ENCODE peak calls at places on chromosome 4, in four cellular contexts. F is GM12878, M is SK-N-SH, B is HepG2. Q is an unnamed sample.

GRCh38 chr4:103092245-103092644 is 7.4 kb downstream of the BDH2 start:
- DNase-seq in F (no peak), M (no peak), B (no peak), Q (no peak)

GRCh38 chr4:17142232-17142711 is 243.8 kb upstream of the LDB2 start:
- DNase-seq in F (no peak), M (no peak), B (no peak), Q (no peak)

GRCh38 chr4:129145222-129145730 is 49.3 kb downstream of the C4orf33 start:
- DNase-seq in F (no peak), M (no peak), B (no peak), Q (no peak)

GRCh38 chr4:186368291-186368690 is 102.3 kb downstream of the F11 start:
- DNase-seq in F (no peak), M (no peak), B (no peak), Q (no peak)

GRCh38 chr4:78417603-78418002 is 134.0 kb upstream of the ANXA3 start:
- DNase-seq in F (no peak), M (no peak), B (no peak), Q (no peak)

GRCh38 chr4:25069014-25069413 is 38.3 kb upstream of the LGI2 start:
- DNase-seq in F (no peak), M (no peak), B (peak; percentile 77), Q (no peak)

GRCh38 chr4:91961504-91961903 is 342.3 kb upstream of the GRID2 start:
- DNase-seq in F (no peak), M (no peak), B (no peak), Q (no peak)

GRCh38 chr4:112348488-112349158 is 51.5 kb downstream of the ALPK1 start:
- DNase-seq in F (no peak), M (peak; percentile 57), B (peak; percentile 65), Q (no peak)

GRCh38 chr4:157075401-157075800 is 549 bp upstream of the GLRB start:
- DNase-seq in F (no peak), M (no peak), B (no peak), Q (no peak)

GRCh38 chr4:142366821-142367220 is 479.3 kb downstream of the INPP4B start:
- DNase-seq in F (no peak), M (no peak), B (no peak), Q (no peak)

GRCh38 chr4:134201216-134202098 is at the start of gene PABPC4L:
- DNase-seq in F (no peak), M (no peak), B (no peak), Q (peak; percentile 74)

GRCh38 chr4:16659694-16660093 is 238.8 kb downstream of the LDB2 start:
- DNase-seq in F (no peak), M (no peak), B (no peak), Q (no peak)

GRCh38 chr4:149972407-149972806 is 105.8 kb upstream of the DCLK2 start:
- DNase-seq in F (no peak), M (no peak), B (no peak), Q (no peak)

GRCh38 chr4:86522349-86522748 is 71.8 kb upstream of the PTPN13 start:
- DNase-seq in F (no peak), M (no peak), B (no peak), Q (no peak)

GRCh38 chr4:177308125-177308524 is 1.5 kb upstream of the NEIL3 start:
- DNase-seq in F (no peak), M (no peak), B (peak; percentile 12), Q (no peak)

GRCh38 chr4:42636591-42636990 is 20.3 kb downstream of the ATP8A1 start:
- DNase-seq in F (no peak), M (no peak), B (no peak), Q (no peak)

GRCh38 chr4:19380600-19380999 is 871.1 kb upstream of the SLIT2 start:
- DNase-seq in F (no peak), M (no peak), B (no peak), Q (no peak)

GRCh38 chr4:151850751-151851150 is 89.9 kb upstream of the GATB start:
- DNase-seq in F (no peak), M (no peak), B (no peak), Q (no peak)
- TF ChIP-seq TAF1 in F (no peak), M (no peak), B (no peak), Q (no peak)

GRCh38 chr4:2696423-2696822 is 59.7 kb downstream of the TNIP2 start:
- DNase-seq in F (peak; percentile 96), M (no peak), B (no peak), Q (no peak)
- H3K4me3 ChIP-seq in F (peak overlapping the region; percentile 22), M (no peak overlapping the region), B (no peak overlapping the region), Q (no peak overlapping the region)

GRCh38 chr4:162683659-162684370 is 482.9 kb downstream of the NAF1 start:
- DNase-seq in F (no peak), M (no peak), B (peak; percentile 77), Q (no peak)
- TF ChIP-seq TCF12 in F (no peak), M (peak; percentile 68), B (no peak), Q (no peak)

DNA sequence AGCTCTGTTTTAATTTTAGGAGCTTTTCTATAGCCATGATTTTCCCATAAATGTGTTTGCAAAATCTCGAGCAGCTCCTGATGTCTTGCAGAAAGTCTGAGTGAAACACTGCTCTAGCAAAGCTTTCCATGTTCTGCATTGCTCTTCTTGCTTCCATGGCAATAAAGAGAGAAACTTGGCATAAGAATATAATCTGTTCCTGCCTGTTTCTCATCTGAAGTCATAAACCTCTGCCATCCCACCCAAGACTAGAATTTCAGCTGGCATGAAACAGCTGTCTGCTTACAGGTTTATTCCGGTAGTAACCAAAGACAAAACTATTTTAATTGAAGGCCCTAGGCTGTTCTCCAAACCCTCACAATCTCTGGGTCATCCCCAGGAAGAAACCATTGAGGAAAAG is 254.5 kb downstream of the SPRY1 start:
- DNase-seq in F (no peak), M (no peak), B (no peak), Q (no peak)
- TF ChIP-seq TAF1 in F (no peak), M (no peak), B (no peak), Q (no peak)

DNA sequence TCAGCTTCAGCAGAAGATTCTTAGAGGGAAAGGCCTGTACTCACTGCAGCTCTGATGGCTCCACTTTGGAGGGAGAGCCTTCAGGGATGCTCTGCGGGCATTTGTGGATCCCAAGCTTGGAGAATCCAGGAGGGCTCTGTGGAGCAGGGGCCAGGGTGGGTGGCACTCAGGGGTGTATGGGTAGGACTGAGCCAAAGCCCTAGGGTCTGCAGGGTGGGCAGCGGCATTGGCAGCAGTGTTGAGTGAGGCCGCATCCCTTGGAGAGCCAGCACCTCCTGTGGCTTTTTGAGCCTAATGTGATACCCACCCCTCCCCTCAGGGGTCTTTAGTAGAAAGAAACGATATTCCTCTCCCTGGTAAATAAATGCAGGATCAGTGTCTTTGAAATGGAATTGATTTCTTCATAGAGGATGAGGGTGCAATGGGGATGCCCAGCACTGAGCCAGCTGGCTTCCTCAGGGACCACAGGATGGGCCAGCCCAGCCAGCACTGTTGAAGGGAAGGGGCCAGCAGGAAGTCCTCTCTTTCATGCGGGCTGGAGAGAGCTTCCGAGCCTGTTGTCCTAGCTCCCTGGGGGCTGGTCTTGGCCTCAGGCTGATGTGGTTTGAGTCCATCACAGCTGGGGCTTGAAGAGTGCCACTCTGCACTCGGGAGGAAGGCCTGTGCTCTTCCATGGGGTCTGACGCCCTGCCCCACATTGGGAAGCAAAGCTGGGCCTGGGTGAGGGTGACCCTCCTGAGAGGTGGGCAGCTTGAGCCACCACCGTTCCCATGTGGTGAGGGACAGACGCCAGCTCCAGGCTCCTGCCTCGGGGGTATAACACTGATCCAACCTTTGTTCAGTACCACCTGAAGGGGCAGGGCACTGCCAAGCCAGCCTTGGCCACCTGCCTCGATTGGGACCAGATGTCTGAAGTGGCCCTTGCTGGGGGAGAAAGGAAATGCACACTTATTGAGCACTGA is 49.5 kb downstream of the PSAPL1 start:
- DNase-seq in F (no peak), M (peak; percentile 7), B (no peak), Q (no peak)
- H3K4me3 ChIP-seq in F (no peak overlapping the region), M (no peak overlapping the region), B (no peak overlapping the region), Q (no peak overlapping the region)

DNA sequence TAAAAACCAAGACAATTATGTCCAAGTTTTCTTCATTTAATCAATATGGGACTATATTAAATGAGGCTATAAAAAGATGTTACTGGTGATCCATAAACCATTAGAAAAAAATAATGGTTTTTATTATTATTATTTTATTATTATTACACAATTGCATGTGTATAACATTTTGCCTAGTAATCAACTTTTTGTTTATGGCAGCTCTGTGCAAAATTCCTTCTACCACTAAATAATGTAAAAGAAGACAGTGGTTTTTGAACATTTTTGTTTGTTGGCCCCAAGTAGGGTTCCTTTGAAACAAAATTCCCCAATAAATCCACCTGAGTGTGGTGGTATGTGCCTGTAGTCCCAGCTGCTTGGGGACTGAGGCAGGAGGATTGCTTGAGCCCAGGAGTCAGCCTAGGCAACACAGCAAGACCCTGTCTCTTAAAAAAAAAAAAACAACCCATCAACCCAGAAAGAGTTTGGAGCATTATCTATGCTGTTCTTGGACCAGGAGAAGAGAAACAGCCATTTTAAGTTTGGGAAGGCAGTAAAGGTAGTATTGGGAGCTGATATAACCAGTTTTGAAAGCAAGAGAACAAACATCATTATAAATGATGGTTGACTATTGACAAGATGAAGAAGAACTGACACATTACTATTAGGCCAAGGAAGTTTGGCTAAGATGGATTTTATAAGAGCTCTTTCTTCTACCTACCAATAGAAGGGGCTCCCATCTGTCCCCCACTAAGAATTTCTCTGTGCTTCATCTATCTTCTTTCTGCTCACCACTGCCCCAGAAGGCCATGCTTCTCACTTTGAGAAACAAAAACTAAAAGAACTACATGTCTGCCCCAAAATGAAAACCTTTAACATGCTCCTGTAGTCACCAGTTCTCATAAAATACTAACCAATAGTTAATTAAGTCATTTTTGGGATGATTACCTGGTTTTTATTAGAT is 2.2 kb downstream of the TMEM156 start:
- DNase-seq in F (peak; percentile 40), M (no peak), B (no peak), Q (no peak)
- TF ChIP-seq TCF12 in F (no peak), M (no peak), B (no peak), Q (no peak)

GRCh38 chr4:120071192-120071795 is 4.6 kb upstream of the MAD2L1 start:
- DNase-seq in F (no peak), M (peak; percentile 24), B (peak; percentile 43), Q (no peak)
- TF ChIP-seq TAF1 in F (no peak), M (no peak), B (no peak), Q (no peak)

GRCh38 chr4:175776217-175776616 is 35.8 kb downstream of the GPM6A start:
- DNase-seq in F (no peak), M (no peak), B (no peak), Q (peak; percentile 33)

GRCh38 chr4:175772170-175772685 is 39.8 kb downstream of the GPM6A start:
- DNase-seq in F (no peak), M (no peak), B (no peak), Q (no peak)

GRCh38 chr4:175767130-175767529 is 44.9 kb downstream of the GPM6A start:
- DNase-seq in F (no peak), M (no peak), B (no peak), Q (no peak)

DNA sequence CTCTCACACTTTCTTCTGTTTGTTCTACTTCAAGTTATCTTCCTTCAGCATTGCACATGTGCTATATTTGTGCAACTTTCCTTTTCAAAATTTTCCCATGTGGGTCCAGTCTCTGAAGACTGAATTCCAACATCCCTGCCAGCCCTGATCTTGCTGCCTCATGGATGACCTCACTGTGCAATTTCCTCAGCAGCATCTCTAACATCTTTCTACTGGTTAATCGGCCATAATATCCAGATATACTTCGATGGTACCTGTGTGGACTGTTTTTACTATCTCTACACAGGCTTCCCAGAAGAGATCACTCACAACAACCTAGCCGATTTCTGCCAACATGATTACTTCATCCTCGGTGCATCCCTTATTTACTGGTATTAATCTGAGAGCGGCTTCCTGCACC is 41.5 kb downstream of the GPM6A start:
- DNase-seq in F (no peak), M (no peak), B (no peak), Q (no peak)
- H3K4me3 ChIP-seq in F (no peak overlapping the region), M (peak overlapping the region; percentile 70), B (peak overlapping the region; percentile 54), Q (no peak overlapping the region)

GRCh38 chr4:74474345-74475099 is 29.6 kb downstream of the AREG start:
- DNase-seq in F (no peak), M (no peak), B (no peak), Q (no peak)
- TF ChIP-seq TCF12 in F (no peak), M (no peak), B (no peak), Q (no peak)